ENCODE peak calls at places on chromosome 1, in four cellular contexts. Z is K562, L is HCT116, I is stomach. J is an unnamed sample. For H3K27me3, the result is how much of the 10 kb centered on the place peaks cover.

GRCh38 chr1:221829327-221830011 is 87.6 kb upstream of the DUSP10 start:
- DNase-seq in Z (no peak), L (no peak), I (no peak), J (no peak)

GRCh38 chr1:43621861-43622260 is 28.1 kb upstream of the KDM4A start:
- DNase-seq in Z (no peak), L (no peak), I (no peak), J (no peak)

GRCh38 chr1:214660900-214661299 is 57.9 kb downstream of the CENPF start:
- DNase-seq in Z (no peak), L (no peak), I (peak), J (no peak)

GRCh38 chr1:205858141-205858961 is 8.4 kb upstream of the PM20D1 start:
- DNase-seq in Z (no peak), L (no peak), I (no peak), J (no peak)

GRCh38 chr1:34268311-34269042 is 91.8 kb downstream of the C1orf94 start:
- DNase-seq in Z (no peak), L (no peak), I (no peak), J (peak)

GRCh38 chr1:61441723-61442262 is 283.1 kb downstream of the TM2D1 start:
- DNase-seq in Z (no peak), L (no peak), I (no peak), J (no peak)

GRCh38 chr1:23449306-23449705 is 24.8 kb upstream of the TCEA3 start:
- DNase-seq in Z (no peak), L (no peak), I (no peak), J (no peak)

GRCh38 chr1:241101622-241102021 is 255.4 kb downstream of the RGS7 start:
- DNase-seq in Z (no peak), L (no peak), I (no peak), J (no peak)

GRCh38 chr1:222521299-222522104 is 26.4 kb downstream of the HHIPL2 start:
- DNase-seq in Z (no peak), L (no peak), I (no peak), J (no peak)

GRCh38 chr1:42142894-42143675 is 10.1 kb upstream of the GUCA2B start:
- DNase-seq in Z (no peak), L (no peak), I (no peak), J (no peak)

GRCh38 chr1:53328490-53329182 is 766 bp upstream of the LRP8 start:
- DNase-seq in Z (no peak), L (no peak), I (no peak), J (no peak)

GRCh38 chr1:20093940-20094391 is 24.0 kb downstream of the PLA2G5 start:
- DNase-seq in Z (no peak), L (no peak), I (no peak), J (peak)

GRCh38 chr1:218772575-218772974 is 401.1 kb upstream of the LYPLAL1 start:
- DNase-seq in Z (no peak), L (no peak), I (no peak), J (no peak)

GRCh38 chr1:221708987-221709386 is 32.9 kb downstream of the DUSP10 start:
- DNase-seq in Z (no peak), L (no peak), I (no peak), J (no peak)

GRCh38 chr1:54099211-54099610 is 45.8 kb downstream of the TCEANC2 start:
- DNase-seq in Z (no peak), L (no peak), I (no peak), J (peak)

GRCh38 chr1:180482425-180483275 is 19.7 kb downstream of the ACBD6 start:
- DNase-seq in Z (peak), L (no peak), I (no peak), J (no peak)

GRCh38 chr1:227729881-227730629 is 5.0 kb downstream of the JMJD4 start:
- DNase-seq in Z (peak), L (peak), I (no peak), J (no peak)

GRCh38 chr1:115755436-115756370 is 12.8 kb downstream of the CASQ2 start:
- DNase-seq in Z (no peak), L (no peak), I (no peak), J (no peak)

GRCh38 chr1:224736619-224737352 is 120.7 kb downstream of the CNIH3 start:
- DNase-seq in Z (peak), L (no peak), I (no peak), J (no peak)

GRCh38 chr1:155005076-155005971 is 2.7 kb downstream of the ZBTB7B start:
- DNase-seq in Z (no peak), L (no peak), I (peak), J (no peak)

GRCh38 chr1:106972074-106972473 is 84.4 kb upstream of the PRMT6 start:
- DNase-seq in Z (no peak), L (no peak), I (no peak), J (no peak)

GRCh38 chr1:227844320-227845114 is 29.0 kb downstream of the PRSS38 start:
- DNase-seq in Z (no peak), L (no peak), I (no peak), J (no peak)

GRCh38 chr1:27359822-27360158 is 7.0 kb downstream of the MAP3K6 start:
- DNase-seq in Z (no peak), L (no peak), I (no peak), J (no peak)

GRCh38 chr1:209072481-209072880 is 511.0 kb upstream of the CAMK1G start:
- DNase-seq in Z (no peak), L (no peak), I (no peak), J (no peak)

GRCh38 chr1:34650090-34650489 is 104.8 kb upstream of the GJB5 start:
- DNase-seq in Z (no peak), L (no peak), I (no peak), J (no peak)

GRCh38 chr1:65412984-65413375 is 7.5 kb upstream of the LEPR start:
- DNase-seq in Z (no peak), L (no peak), I (no peak), J (no peak)

GRCh38 chr1:66503841-66504470 is 30.0 kb upstream of the SGIP1 start:
- DNase-seq in Z (peak), L (peak), I (peak), J (no peak)

GRCh38 chr1:56922507-56922906 is 43.3 kb downstream of the C8B start:
- DNase-seq in Z (no peak), L (no peak), I (no peak), J (no peak)

GRCh38 chr1:78237364-78237916 is 191.7 kb downstream of the GIPC2 start:
- DNase-seq in Z (no peak), L (no peak), I (peak), J (no peak)

GRCh38 chr1:15242766-15243165 is 4.3 kb upstream of the FHAD1 start:
- DNase-seq in Z (no peak), L (no peak), I (no peak), J (peak)

GRCh38 chr1:46549697-46550681 is 1.5 kb downstream of the KNCN start:
- DNase-seq in Z (peak), L (no peak), I (no peak), J (no peak)

GRCh38 chr1:71930526-71930925 is 351.8 kb downstream of the NEGR1 start:
- DNase-seq in Z (no peak), L (no peak), I (no peak), J (no peak)

GRCh38 chr1:200386416-200386815 is 23.4 kb downstream of the ZNF281 start:
- DNase-seq in Z (no peak), L (no peak), I (no peak), J (no peak)

GRCh38 chr1:56910441-56910985 is 55.3 kb downstream of the C8B start:
- DNase-seq in Z (no peak), L (no peak), I (peak), J (no peak)

GRCh38 chr1:193457676-193458075 is 271.3 kb upstream of the B3GALT2 start:
- DNase-seq in Z (no peak), L (no peak), I (no peak), J (no peak)

GRCh38 chr1:151372411-151372934 is at the start of gene SELENBP1:
- DNase-seq in Z (peak), L (no peak), I (peak), J (no peak)
- TF ChIP-seq POLR2AphosphoS5 in Z (no peak), L (no peak), I (peak), J (peak)

GRCh38 chr1:12518956-12519707 is 98.9 kb downstream of the DHRS3 start:
- DNase-seq in Z (no peak), L (no peak), I (no peak), J (no peak)
- H3K27ac ChIP-seq in Z (no peak), L (no peak), I (peak), J (peak)

GRCh38 chr1:118983558-118984021 is 4.6 kb downstream of the TBX15 start:
- DNase-seq in Z (no peak), L (no peak), I (no peak), J (no peak)

GRCh38 chr1:118982281-118982680 is 5.9 kb downstream of the TBX15 start:
- DNase-seq in Z (no peak), L (no peak), I (no peak), J (no peak)

GRCh38 chr1:118981436-118981835 is 6.7 kb downstream of the TBX15 start:
- DNase-seq in Z (no peak), L (no peak), I (no peak), J (no peak)

GRCh38 chr1:118984086-118984989 is 3.8 kb downstream of the TBX15 start:
- DNase-seq in Z (no peak), L (no peak), I (no peak), J (peak)

DNA sequence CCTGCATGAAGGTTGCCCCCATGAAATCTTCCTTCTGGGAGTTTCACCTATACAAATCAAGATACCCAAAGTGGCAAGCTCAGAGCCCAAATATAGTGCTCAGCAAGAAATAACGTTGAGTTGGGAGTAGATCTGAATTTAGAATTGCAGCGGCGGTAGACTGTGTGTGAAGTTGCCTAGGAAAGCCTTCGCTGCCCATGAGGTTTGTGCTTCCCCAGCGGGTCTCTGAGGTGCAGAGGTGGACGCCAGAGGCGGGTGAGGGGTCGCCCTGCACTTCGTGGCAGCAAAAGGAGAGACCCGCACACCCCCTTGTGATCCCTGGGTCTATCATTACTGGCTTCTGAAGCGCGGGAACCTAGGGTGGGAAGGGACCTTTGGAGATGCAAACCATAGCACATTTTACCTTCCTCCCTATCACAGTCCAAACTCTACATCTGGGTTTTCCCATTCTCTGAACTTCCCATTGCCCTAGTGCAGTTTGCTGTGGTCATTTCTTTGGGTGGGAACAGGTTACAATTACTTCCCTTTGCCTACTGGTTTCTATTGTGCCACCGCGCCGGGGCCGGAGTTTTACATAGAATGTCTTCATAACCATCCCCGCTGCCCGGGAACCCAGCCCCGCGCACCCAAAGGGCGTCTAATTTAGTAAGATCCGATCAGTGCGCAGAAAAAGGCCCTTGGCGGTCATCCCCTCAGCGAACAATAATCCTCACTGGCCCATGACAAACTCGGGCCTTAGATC is 5.2 kb downstream of the TBX15 start:
- DNase-seq in Z (no peak), L (no peak), I (no peak), J (no peak)
- H3K27me3 ChIP-seq in Z (under half), L (under half), I (half or more), J (under half)

GRCh38 chr1:7680791-7681165 is 90.3 kb upstream of the VAMP3 start:
- DNase-seq in Z (no peak), L (no peak), I (no peak), J (no peak)

GRCh38 chr1:7679159-7679872 is 91.8 kb upstream of the VAMP3 start:
- DNase-seq in Z (no peak), L (no peak), I (no peak), J (no peak)

GRCh38 chr1:7678491-7679158 is 92.5 kb upstream of the VAMP3 start:
- DNase-seq in Z (no peak), L (no peak), I (peak), J (no peak)

GRCh38 chr1:7681401-7681800 is 89.7 kb upstream of the VAMP3 start:
- DNase-seq in Z (no peak), L (no peak), I (no peak), J (no peak)

GRCh38 chr1:7679873-7680790 is 91.0 kb upstream of the VAMP3 start:
- DNase-seq in Z (peak), L (no peak), I (peak), J (no peak)
- TF ChIP-seq POLR2AphosphoS5 in Z (no peak), L (no peak), I (no peak), J (no peak)

DNA sequence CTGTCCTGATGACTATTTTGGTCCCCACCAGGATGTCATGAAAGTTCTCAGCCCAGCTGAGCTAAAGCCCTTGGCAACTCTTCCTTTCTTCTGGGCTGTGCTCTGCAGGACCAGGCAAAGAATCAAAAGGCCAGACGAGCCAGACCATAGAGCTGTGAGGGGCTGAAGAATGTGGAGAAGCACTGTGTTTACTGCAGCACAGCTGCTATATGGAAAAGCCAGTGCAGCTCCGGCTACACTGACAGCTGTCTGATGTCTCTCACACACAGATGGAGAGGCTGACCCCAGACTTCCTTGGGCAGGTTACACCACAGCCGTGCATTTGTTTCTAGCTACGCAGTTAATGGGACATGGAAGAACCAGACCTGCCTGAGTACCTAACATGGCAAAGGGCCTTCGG is 40.4 kb downstream of the CD247 start:
- DNase-seq in Z (no peak), L (no peak), I (no peak), J (no peak)
- H3K27ac ChIP-seq in Z (no peak), L (no peak), I (no peak), J (no peak)

GRCh38 chr1:3065396-3065795 is 3.6 kb upstream of the PRDM16 start:
- DNase-seq in Z (no peak), L (no peak), I (peak), J (no peak)
- H3K27me3 ChIP-seq in Z (under half), L (under half), I (half or more), J (under half)

DNA sequence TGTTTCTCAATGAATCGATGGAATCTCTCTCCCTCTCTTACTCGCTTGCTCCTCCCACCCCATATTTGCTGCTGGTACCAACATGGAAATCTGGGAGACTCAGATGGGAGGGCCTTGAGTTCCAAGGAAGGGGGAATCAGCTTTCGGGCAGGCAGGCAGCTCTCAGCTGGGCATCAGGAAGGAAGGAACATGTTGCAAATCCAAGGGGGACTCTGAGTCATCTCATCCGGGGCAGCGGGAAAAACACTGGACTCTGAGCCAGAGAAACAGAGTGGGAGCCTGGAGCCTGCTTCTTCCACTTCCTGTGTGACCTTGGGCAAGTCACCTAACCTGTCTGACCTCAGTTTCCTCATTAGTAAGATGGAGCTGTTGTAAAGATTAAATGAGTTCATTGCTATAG is 147.7 kb downstream of the PTPRU start:
- DNase-seq in Z (no peak), L (no peak), I (no peak), J (peak)
- TF ChIP-seq POLR2AphosphoS5 in Z (no peak), L (no peak), I (no peak), J (no peak)

DNA sequence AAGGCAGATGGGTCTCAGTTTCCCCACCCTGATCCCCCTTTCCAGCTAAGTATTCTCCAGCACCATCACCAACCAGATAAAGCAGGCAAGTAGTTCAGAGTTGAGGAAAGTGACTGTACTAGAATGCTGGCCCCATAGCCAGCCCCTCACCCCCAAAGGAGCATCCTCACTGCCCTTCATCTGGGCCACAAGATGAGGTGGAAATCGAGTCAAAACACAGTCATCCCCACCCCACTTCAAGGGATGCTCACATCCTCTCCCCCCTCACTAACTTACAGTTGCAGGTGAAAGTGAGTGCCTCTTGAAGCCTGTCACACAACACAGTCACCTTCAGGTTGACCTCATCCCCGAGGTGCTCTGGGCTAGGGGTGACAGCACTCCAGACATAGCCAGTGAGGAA is 30.4 kb downstream of the PIK3C2B start:
- DNase-seq in Z (no peak), L (no peak), I (no peak), J (no peak)
- H3K27ac ChIP-seq in Z (no peak), L (no peak), I (peak), J (peak)